ENCODE peak calls at places on chromosome 7, in six cellular contexts. U is NCI-H1092, Y is dorsolateral prefrontal cortex, C is breast epithelium, O is mucosa of descending colon, D is smooth muscle cell of the brain vasculature. Z is an unnamed sample.
A peak's percentile ranks its signal among the peaks of the same experiment; 100 is the strongest.

GRCh38 chr7:80247144-80247543 is 112.5 kb downstream of the GNAI1 start:
- DNase-seq in U (no peak), Y (no peak), C (no peak), O (no peak), D (no peak), Z (no peak)

GRCh38 chr7:130903358-130903974 is 169.5 kb upstream of the KLF14 start:
- DNase-seq in U (no peak), Y (no peak), C (no peak), O (no peak), D (no peak), Z (no peak)

GRCh38 chr7:105802611-105803520 is 73.5 kb downstream of the ATXN7L1 start:
- DNase-seq in U (no peak), Y (no peak), C (no peak), O (no peak), D (no peak), Z (no peak)

GRCh38 chr7:6496842-6497636 is 49.3 kb upstream of the DAGLB start:
- DNase-seq in U (no peak), Y (no peak), C (no peak), O (no peak), D (no peak), Z (no peak)

GRCh38 chr7:115654384-115655181 is 376.0 kb downstream of the TFEC start:
- DNase-seq in U (no peak), Y (no peak), C (no peak), O (no peak), D (no peak), Z (no peak)

GRCh38 chr7:141789917-141790316 is at the start of gene TAS2R5:
- DNase-seq in U (no peak), Y (no peak), C (no peak), O (no peak), D (no peak), Z (no peak)

GRCh38 chr7:102985176-102985783 is 72.5 kb downstream of the LRRC17 start:
- DNase-seq in U (no peak), Y (no peak), C (no peak), O (no peak), D (no peak), Z (no peak)

GRCh38 chr7:155283565-155284194 is 14.0 kb upstream of the INSIG1 start:
- DNase-seq in U (no peak), Y (no peak), C (no peak), O (no peak), D (no peak), Z (no peak)

GRCh38 chr7:91713669-91714068 is 166.8 kb downstream of the MTERF1 start:
- DNase-seq in U (no peak), Y (no peak), C (no peak), O (no peak), D (no peak), Z (no peak)

GRCh38 chr7:128948312-128948973 is 10.7 kb downstream of the IRF5 start:
- DNase-seq in U (no peak), Y (no peak), C (no peak), O (no peak), D (no peak), Z (no peak)

GRCh38 chr7:56078196-56078595 is 14.1 kb downstream of the SUMF2 start:
- DNase-seq in U (no peak), Y (peak; percentile 41), C (no peak), O (no peak), D (no peak), Z (no peak)

GRCh38 chr7:134811798-134812197 is 32.4 kb downstream of the CALD1 start:
- DNase-seq in U (no peak), Y (no peak), C (no peak), O (no peak), D (no peak), Z (no peak)

GRCh38 chr7:123351506-123352225 is 151.9 kb upstream of the SLC13A1 start:
- DNase-seq in U (no peak), Y (no peak), C (no peak), O (no peak), D (no peak), Z (no peak)

GRCh38 chr7:65609131-65609530 is 235.5 kb downstream of the ZNF92 start:
- DNase-seq in U (no peak), Y (no peak), C (no peak), O (no peak), D (no peak), Z (no peak)

GRCh38 chr7:24373556-24373955 is 89.6 kb downstream of the NPY start:
- DNase-seq in U (no peak), Y (no peak), C (no peak), O (no peak), D (no peak), Z (no peak)

GRCh38 chr7:76396039-76396732 is 13.3 kb downstream of the SSC4D start:
- DNase-seq in U (no peak), Y (no peak), C (no peak), O (no peak), D (no peak), Z (no peak)

GRCh38 chr7:2524808-2525140 is 5.2 kb downstream of the LFNG start:
- DNase-seq in U (no peak), Y (no peak), C (no peak), O (peak; percentile 68), D (no peak), Z (no peak)

GRCh38 chr7:99899830-99900519 is 19.4 kb downstream of the TRIM4 start:
- DNase-seq in U (no peak), Y (no peak), C (no peak), O (no peak), D (no peak), Z (no peak)

GRCh38 chr7:98213296-98213873 is 2.1 kb downstream of the BHLHA15 start:
- DNase-seq in U (no peak), Y (peak; percentile 23), C (no peak), O (no peak), D (no peak), Z (no peak)

GRCh38 chr7:38664972-38665371 is 33.8 kb upstream of the AMPH start:
- DNase-seq in U (no peak), Y (no peak), C (no peak), O (no peak), D (no peak), Z (no peak)

GRCh38 chr7:88040694-88041093 is 106.6 kb downstream of the ADAM22 start:
- DNase-seq in U (no peak), Y (no peak), C (no peak), O (no peak), D (no peak), Z (no peak)

GRCh38 chr7:101094791-101095375 is 9.6 kb downstream of the TRIM56 start:
- DNase-seq in U (no peak), Y (no peak), C (no peak), O (peak; percentile 58), D (no peak), Z (peak; percentile 11)

GRCh38 chr7:101233907-101234547 is 3.6 kb downstream of the CLDN15 start:
- DNase-seq in U (no peak), Y (no peak), C (no peak), O (no peak), D (no peak), Z (no peak)

GRCh38 chr7:79090543-79090942 is 362.9 kb downstream of the MAGI2 start:
- DNase-seq in U (no peak), Y (no peak), C (no peak), O (no peak), D (no peak), Z (no peak)

GRCh38 chr7:30285067-30285530 is 702 bp downstream of the ZNRF2 start:
- DNase-seq in U (peak; percentile 48), Y (no peak), C (no peak), O (no peak), D (no peak), Z (no peak)

GRCh38 chr7:45133877-45134276 is 22.4 kb upstream of the TBRG4 start:
- DNase-seq in U (no peak), Y (no peak), C (no peak), O (no peak), D (no peak), Z (no peak)

GRCh38 chr7:24971333-24972165 is 8.4 kb downstream of the OSBPL3 start:
- DNase-seq in U (no peak), Y (peak; percentile 49), C (no peak), O (no peak), D (peak; percentile 58), Z (no peak)

GRCh38 chr7:159017210-159017609 is 127.5 kb downstream of the VIPR2 start:
- DNase-seq in U (no peak), Y (no peak), C (no peak), O (no peak), D (no peak), Z (no peak)

GRCh38 chr7:44284881-44285541 is 40.4 kb downstream of the CAMK2B start:
- DNase-seq in U (no peak), Y (peak; percentile 36), C (peak; percentile 25), O (peak; percentile 12), D (no peak), Z (no peak)

GRCh38 chr7:123122951-123123350 is 76.8 kb downstream of the SLC13A1 start:
- DNase-seq in U (no peak), Y (no peak), C (no peak), O (no peak), D (no peak), Z (no peak)

GRCh38 chr7:147276783-147277370 is 1160.3 kb downstream of the CNTNAP2 start:
- DNase-seq in U (peak; percentile 39), Y (no peak), C (no peak), O (no peak), D (no peak), Z (no peak)

GRCh38 chr7:26603631-26604030 is 260.8 kb downstream of the SKAP2 start:
- DNase-seq in U (no peak), Y (no peak), C (no peak), O (no peak), D (no peak), Z (no peak)

GRCh38 chr7:15609287-15609686 is 47.5 kb upstream of the AGMO start:
- DNase-seq in U (no peak), Y (no peak), C (no peak), O (no peak), D (no peak), Z (no peak)

GRCh38 chr7:112211348-112211907 is 4.9 kb downstream of the ZNF277 start:
- DNase-seq in U (no peak), Y (no peak), C (no peak), O (no peak), D (no peak), Z (no peak)

GRCh38 chr7:137097111-137097510 is 228.7 kb downstream of the CHRM2 start:
- DNase-seq in U (no peak), Y (no peak), C (no peak), O (no peak), D (no peak), Z (no peak)

Z was measured in substantia nigra.